ENCODE peak calls at places on chromosome 4, in eight cellular contexts. L is AG09309; G is islet precursor cell; U is activated gamma-delta T cell treated with Interleukin-2 at 50 U/mL for 16 hours; I is activated CD8-positive, alpha-beta memory T cell treated with anti-CD3 and anti-CD28 coated beads for 48 hours; T is activated CD4-positive, alpha-beta T cell treated with anti-CD3 and anti-CD28 coated beads, Interleukin-2, amount 50 U/mL, for 1 hour; M is T-helper 2 cell; V is T-helper 1 cell. A is an unnamed sample.

GRCh38 chr4:169660929-169661328 is 40.6 kb downstream of the CLCN3 start:
- DNase-seq in L (no peak), G (no peak), U (no peak), I (no peak), T (no peak), M (no peak), V (no peak), A (no peak)

GRCh38 chr4:40228497-40229365 is 31.9 kb downstream of the RHOH start:
- DNase-seq in L (no peak), G (no peak), U (no peak), I (no peak), T (no peak), M (no peak), V (no peak), A (no peak)

GRCh38 chr4:675036-675804 is 878 bp downstream of the MYL5 start:
- DNase-seq in L (no peak), G (no peak), U (no peak), I (no peak), T (no peak), M (no peak), V (no peak), A (peak)

GRCh38 chr4:141121768-141122415 is 11.4 kb downstream of the RNF150 start:
- DNase-seq in L (no peak), G (no peak), U (no peak), I (no peak), T (no peak), M (no peak), V (no peak), A (no peak)

GRCh38 chr4:71026086-71026485 is 32.6 kb downstream of the DCK start:
- DNase-seq in L (peak), G (no peak), U (no peak), I (no peak), T (no peak), M (no peak), V (no peak), A (no peak)

GRCh38 chr4:39045791-39046221 is 13.6 kb upstream of the TMEM156 start:
- DNase-seq in L (no peak), G (no peak), U (no peak), I (no peak), T (peak), M (no peak), V (no peak), A (no peak)

GRCh38 chr4:55018978-55019377 is 106.4 kb downstream of the KDR start:
- DNase-seq in L (no peak), G (no peak), U (no peak), I (no peak), T (no peak), M (no peak), V (no peak), A (no peak)

GRCh38 chr4:25759101-25759500 is 103.5 kb downstream of the SLC34A2 start:
- DNase-seq in L (no peak), G (no peak), U (no peak), I (no peak), T (no peak), M (no peak), V (no peak), A (no peak)

GRCh38 chr4:151029537-151029936 is 14.5 kb upstream of the LRBA start:
- DNase-seq in L (no peak), G (no peak), U (no peak), I (no peak), T (no peak), M (no peak), V (no peak), A (no peak)

GRCh38 chr4:122715221-122715620 is 17.3 kb upstream of the BBS12 start:
- DNase-seq in L (no peak), G (no peak), U (no peak), I (no peak), T (no peak), M (no peak), V (no peak), A (no peak)

GRCh38 chr4:94758700-94759399 is 1.1 kb downstream of the BMPR1B start:
- DNase-seq in L (no peak), G (peak), U (no peak), I (no peak), T (no peak), M (no peak), V (no peak), A (no peak)

GRCh38 chr4:142984871-142985585 is 138.9 kb upstream of the INPP4B start:
- DNase-seq in L (no peak), G (no peak), U (no peak), I (no peak), T (no peak), M (no peak), V (no peak), A (no peak)

GRCh38 chr4:182897601-182898478 is 19.3 kb downstream of the DCTD start:
- DNase-seq in L (no peak), G (no peak), U (no peak), I (no peak), T (no peak), M (no peak), V (no peak), A (no peak)

GRCh38 chr4:108772402-108772801 is 9.5 kb upstream of the ETNPPL start:
- DNase-seq in L (no peak), G (no peak), U (no peak), I (no peak), T (no peak), M (no peak), V (no peak), A (no peak)

GRCh38 chr4:15899511-15899910 is 39.0 kb downstream of the FGFBP1 start:
- DNase-seq in L (no peak), G (no peak), U (no peak), I (no peak), T (no peak), M (no peak), V (no peak), A (no peak)

GRCh38 chr4:8182858-8183725 is 16.0 kb upstream of the SH3TC1 start:
- DNase-seq in L (peak), G (no peak), U (no peak), I (no peak), T (no peak), M (no peak), V (no peak), A (no peak)

GRCh38 chr4:56786955-56787354 is 34.5 kb downstream of the SPINK2 start:
- DNase-seq in L (peak), G (peak), U (no peak), I (no peak), T (no peak), M (no peak), V (no peak), A (no peak)

GRCh38 chr4:81628489-81628888 is 156.8 kb upstream of the RASGEF1B start:
- DNase-seq in L (no peak), G (no peak), U (no peak), I (no peak), T (no peak), M (no peak), V (no peak), A (no peak)

GRCh38 chr4:57074753-57075152 is 35.4 kb downstream of the IGFBP7 start:
- DNase-seq in L (peak), G (no peak), U (no peak), I (no peak), T (no peak), M (no peak), V (no peak), A (no peak)

GRCh38 chr4:126242679-126243390 is 928.1 kb downstream of the FAT4 start:
- DNase-seq in L (no peak), G (no peak), U (no peak), I (no peak), T (no peak), M (no peak), V (no peak), A (no peak)

GRCh38 chr4:1183985-1184773 is 11.8 kb upstream of the SPON2 start:
- DNase-seq in L (no peak), G (no peak), U (no peak), I (no peak), T (no peak), M (no peak), V (no peak), A (no peak)

GRCh38 chr4:36236159-36236558 is 8.2 kb downstream of the ARAP2 start:
- DNase-seq in L (no peak), G (no peak), U (no peak), I (no peak), T (no peak), M (no peak), V (no peak), A (no peak)

GRCh38 chr4:27007507-27007906 is 146.9 kb downstream of the STIM2 start:
- DNase-seq in L (peak), G (no peak), U (no peak), I (no peak), T (no peak), M (no peak), V (no peak), A (no peak)

GRCh38 chr4:90745176-90745575 is 618.0 kb downstream of the CCSER1 start:
- DNase-seq in L (no peak), G (no peak), U (no peak), I (no peak), T (no peak), M (no peak), V (no peak), A (no peak)

GRCh38 chr4:164821711-164822110 is 55.3 kb upstream of the APELA start:
- DNase-seq in L (no peak), G (no peak), U (no peak), I (no peak), T (no peak), M (no peak), V (no peak), A (no peak)

GRCh38 chr4:40258624-40259023 is 61.8 kb downstream of the RHOH start:
- DNase-seq in L (no peak), G (no peak), U (no peak), I (no peak), T (no peak), M (no peak), V (no peak), A (no peak)

A was measured in CD14-positive monocyte.